ENCODE peak calls at places on chromosomes 16 and 17, in six cellular contexts. J, Y, F, B, I and U are unnamed samples.

GRCh38 chr17:83177611-83178532 is 98.5 kb downstream of the METRNL start:
- DNase-seq in B (no peak), J (no peak), F (no peak), Y (no peak), I (no peak), U (no peak)

GRCh38 chr16:27214084-27214961 is 11.0 kb downstream of the KDM8 start:
- DNase-seq in J (no peak), I (no peak), F (no peak), Y (no peak), B (no peak), U (no peak)

GRCh38 chr17:2468270-2468669 is 43.4 kb downstream of the METTL16 start:
- DNase-seq in Y (no peak), I (no peak), B (no peak), F (no peak), J (no peak), U (no peak)

GRCh38 chr17:39607851-39608130 is at the start of gene NEUROD2:
- DNase-seq in Y (no peak), B (no peak), F (no peak), J (no peak), I (no peak), U (no peak)

GRCh38 chr17:82917656-82918345 is 78.0 kb upstream of the ZNF750 start:
- DNase-seq in I (no peak), F (peak; percentile 21), B (peak; percentile 32), J (peak; percentile 6), Y (no peak), U (peak; percentile 62)

GRCh38 chr17:8292639-8293395 is 2.4 kb downstream of the SLC25A35 start:
- DNase-seq in J (no peak), B (no peak), I (no peak), F (no peak), Y (no peak), U (no peak)

GRCh38 chr17:35931794-35932419 is 1.3 kb upstream of the RDM1 start:
- DNase-seq in B (no peak), F (no peak), I (no peak), J (peak; percentile 20), Y (no peak), U (peak; percentile 5)

GRCh38 chr17:2140683-2141082 is 85.8 kb downstream of the HIC1 start:
- DNase-seq in B (no peak), Y (no peak), I (no peak), F (no peak), J (no peak), U (no peak)

GRCh38 chr17:6495450-6496115 is 51.3 kb downstream of the PIMREG start:
- DNase-seq in Y (no peak), I (no peak), B (no peak), F (no peak), J (no peak), U (no peak)

GRCh38 chr16:69820926-69821541 is 58.9 kb downstream of the WWP2 start:
- DNase-seq in I (no peak), B (no peak), J (peak; percentile 28), Y (no peak), F (no peak), U (no peak)

GRCh38 chr16:77574867-77575619 is 140.2 kb upstream of the ADAMTS18 start:
- DNase-seq in Y (no peak), J (no peak), B (no peak), F (no peak), I (peak; percentile 97), U (peak; percentile 97)

GRCh38 chr17:10126554-10127493 is 71.6 kb downstream of the GAS7 start:
- DNase-seq in B (no peak), Y (no peak), J (peak; percentile 39), I (no peak), F (no peak), U (no peak)

GRCh38 chr16:57694556-57695377 is at the start of gene DRC7:
- DNase-seq in Y (no peak), I (no peak), B (peak; percentile 54), F (no peak), J (peak; percentile 34), U (peak; percentile 51)

GRCh38 chr16:86761117-86761971 is 183.0 kb downstream of the FOXL1 start:
- DNase-seq in B (peak; percentile 54), F (peak; percentile 5), J (peak; percentile 88), Y (no peak), I (peak; percentile 43), U (peak; percentile 72)

GRCh38 chr17:9726291-9726690 is 65.1 kb downstream of the DHRS7C start:
- DNase-seq in B (no peak), J (no peak), Y (no peak), F (no peak), I (no peak), U (no peak)

GRCh38 chr17:35051579-35052239 is 11.8 kb downstream of the RFFL start:
- DNase-seq in F (no peak), Y (no peak), J (no peak), I (no peak), B (no peak), U (no peak)

GRCh38 chr16:53904533-53904932 is 200.6 kb downstream of the FTO start:
- DNase-seq in Y (no peak), B (no peak), I (no peak), F (no peak), J (no peak), U (no peak)

GRCh38 chr16:85570735-85571562 is 42.2 kb upstream of the GSE1 start:
- DNase-seq in I (no peak), J (no peak), F (no peak), B (peak; percentile 53), Y (no peak), U (no peak)

GRCh38 chr16:55297910-55298175 is 26.2 kb upstream of the IRX6 start:
- DNase-seq in Y (no peak), I (no peak), F (no peak), J (peak; percentile 38), B (no peak), U (no peak)

GRCh38 chr16:391885-392335 is 5.1 kb upstream of the NME4 start:
- DNase-seq in Y (peak; percentile 39), J (peak; percentile 83), I (peak; percentile 22), B (peak; percentile 54), F (peak; percentile 70), U (peak; percentile 76)

GRCh38 chr17:57756941-57757340 is 11.8 kb upstream of the CCDC182 start:
- DNase-seq in J (no peak), Y (no peak), I (no peak), B (no peak), F (no peak), U (no peak)

GRCh38 chr16:68257251-68257905 is 6.9 kb upstream of the SLC7A6 start:
- DNase-seq in I (no peak), Y (no peak), F (no peak), J (no peak), B (peak; percentile 87), U (no peak)